ENCODE peak calls at places on chromosome 3, in six cellular contexts. D is CD4-positive, CD25-positive, alpha-beta regulatory T cell; T is SJSA1; A is stomach; M is body of pancreas; U is PC-3. P is an unnamed sample. For H3K4me1, the result is how much of the 10 kb centered on the place peaks cover.

GRCh38 chr3:125150525-125151436 is 61.8 kb downstream of the SLC12A8 start:
- DNase-seq in D (no peak), T (no peak), A (peak), M (peak), U (peak), P (no peak)

GRCh38 chr3:112874725-112875124 is 28.1 kb upstream of the CD200R1L start:
- DNase-seq in D (no peak), T (no peak), A (no peak), M (no peak), U (no peak), P (no peak)

GRCh38 chr3:66367979-66368378 is 132.8 kb downstream of the LRIG1 start:
- DNase-seq in D (no peak), T (no peak), A (no peak), M (no peak), U (no peak), P (no peak)

GRCh38 chr3:186117521-186118111 is 8.7 kb upstream of the ETV5 start:
- DNase-seq in D (no peak), T (no peak), A (no peak), M (no peak), U (no peak), P (no peak)

GRCh38 chr3:14549256-14549931 is 9.3 kb upstream of the GRIP2 start:
- DNase-seq in D (no peak), T (no peak), A (no peak), M (no peak), U (peak), P (peak)

GRCh38 chr3:134460965-134461364 is 24.8 kb downstream of the ANAPC13 start:
- DNase-seq in D (no peak), T (no peak), A (no peak), M (no peak), U (peak), P (peak)

GRCh38 chr3:22147161-22147560 is 396.2 kb upstream of the ZNF385D start:
- DNase-seq in D (no peak), T (no peak), A (no peak), M (no peak), U (no peak), P (no peak)

GRCh38 chr3:104632947-104633346 is 733.8 kb upstream of the ALCAM start:
- DNase-seq in D (no peak), T (no peak), A (no peak), M (no peak), U (peak), P (no peak)

GRCh38 chr3:42712344-42712648 is 9.7 kb upstream of the HHATL start:
- DNase-seq in D (no peak), T (no peak), A (no peak), M (no peak), U (no peak), P (no peak)

GRCh38 chr3:23671901-23672589 is 133.7 kb upstream of the UBE2E1 start:
- DNase-seq in D (no peak), T (no peak), A (peak), M (no peak), U (peak), P (no peak)

GRCh38 chr3:177055557-177056290 is 141.6 kb downstream of the TBL1XR1 start:
- DNase-seq in D (no peak), T (no peak), A (no peak), M (no peak), U (no peak), P (peak)

GRCh38 chr3:159263750-159264561 is 462.1 kb downstream of the MFSD1 start:
- DNase-seq in D (no peak), T (no peak), A (no peak), M (peak), U (peak), P (no peak)

GRCh38 chr3:118736107-118736506 is 298.5 kb downstream of the IGSF11 start:
- DNase-seq in D (no peak), T (no peak), A (no peak), M (no peak), U (no peak), P (no peak)

GRCh38 chr3:36969085-36969484 is 23.8 kb downstream of the EPM2AIP1 start:
- DNase-seq in D (no peak), T (no peak), A (no peak), M (no peak), U (no peak), P (peak)
- H3K4me1 ChIP-seq in D (under half), T (under half), A (under half), M (under half), U (under half), P (under half)

GRCh38 chr3:45896069-45896468 is 9.7 kb downstream of the CCR9 start:
- DNase-seq in D (no peak), T (no peak), A (no peak), M (no peak), U (no peak), P (no peak)
- H3K4me1 ChIP-seq in D (under half), T (under half), A (under half), M (under half), U (under half), P (under half)

DNA sequence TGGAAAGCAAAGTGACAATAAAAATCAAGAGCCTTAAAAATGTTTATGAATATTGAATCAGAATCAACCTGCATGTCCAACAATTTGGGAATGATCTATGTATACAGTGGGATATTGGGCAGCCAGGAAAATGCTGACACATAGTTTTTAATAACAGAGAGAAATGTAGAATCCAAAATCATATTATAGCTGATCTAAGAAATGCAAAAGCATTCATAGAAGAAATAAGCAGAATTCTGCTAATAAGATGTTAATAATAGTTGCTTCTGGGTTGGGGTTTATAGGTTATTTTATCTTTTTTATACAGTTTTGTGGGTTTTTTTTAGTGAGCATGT is 15.1 kb downstream of the KIF9 start:
- DNase-seq in D (no peak), T (no peak), A (no peak), M (no peak), U (no peak), P (no peak)
- H3K4me1 ChIP-seq in D (under half), T (under half), A (under half), M (under half), U (under half), P (under half)

GRCh38 chr3:174202146-174202545 is 657.0 kb upstream of the NAALADL2 start:
- DNase-seq in D (no peak), T (no peak), A (no peak), M (no peak), U (no peak), P (no peak)
- H3K4me1 ChIP-seq in D (under half), T (under half), A (under half), M (under half), U (under half), P (under half)

GRCh38 chr3:40382617-40382979 is 4.4 kb upstream of the ENTPD3 start:
- DNase-seq in D (no peak), T (no peak), A (no peak), M (no peak), U (peak), P (no peak)

GRCh38 chr3:40379674-40380306 is 7.2 kb upstream of the ENTPD3 start:
- DNase-seq in D (no peak), T (no peak), A (no peak), M (no peak), U (no peak), P (no peak)

GRCh38 chr3:40381904-40382616 is 4.9 kb upstream of the ENTPD3 start:
- DNase-seq in D (no peak), T (no peak), A (no peak), M (no peak), U (no peak), P (no peak)

GRCh38 chr3:40377822-40378221 is 9.2 kb upstream of the ENTPD3 start:
- DNase-seq in D (no peak), T (no peak), A (no peak), M (no peak), U (no peak), P (no peak)
- H3K4me1 ChIP-seq in D (under half), T (under half), A (under half), M (under half), U (under half), P (under half)

GRCh38 chr3:19347701-19348100 is 199.4 kb downstream of the KCNH8 start:
- DNase-seq in D (no peak), T (no peak), A (no peak), M (no peak), U (no peak), P (no peak)
- H3K4me1 ChIP-seq in D (under half), T (under half), A (under half), M (under half), U (under half), P (under half)

DNA sequence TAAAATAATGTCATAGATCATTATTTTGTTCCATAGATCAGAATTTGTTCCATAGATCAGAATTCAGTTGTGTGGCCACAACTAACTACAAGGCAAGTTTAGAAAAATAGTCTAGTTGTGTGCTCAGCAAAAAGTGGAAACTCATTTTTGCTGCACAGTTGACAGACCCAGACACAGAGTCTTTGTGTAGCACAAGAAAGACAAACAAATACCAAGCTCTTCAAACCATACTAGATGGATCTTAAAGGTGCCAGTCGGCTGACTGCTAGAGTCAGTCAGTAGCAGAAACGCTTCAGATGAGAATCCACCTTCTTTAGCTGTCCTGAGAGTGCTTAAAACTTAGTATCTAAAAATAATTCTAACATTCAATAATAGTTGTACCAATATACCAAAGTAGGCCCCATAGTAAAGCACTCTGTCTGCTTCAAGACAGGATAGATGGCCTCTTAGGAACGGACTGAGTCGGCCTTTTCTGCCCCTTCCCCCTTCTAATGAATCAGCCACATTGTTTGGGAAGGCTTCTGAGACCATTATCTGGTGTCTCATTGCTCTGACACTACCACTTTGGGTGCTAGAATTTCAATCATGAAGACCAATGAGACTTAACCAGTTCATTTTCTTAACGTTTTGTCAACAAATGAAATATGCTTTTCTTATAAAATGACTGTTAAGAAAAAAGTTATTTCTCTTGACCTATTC is 27.7 kb upstream of the SLC4A7 start:
- DNase-seq in D (no peak), T (no peak), A (no peak), M (no peak), U (no peak), P (no peak)
- H3K4me1 ChIP-seq in D (under half), T (under half), A (under half), M (under half), U (under half), P (under half)

GRCh38 chr3:31978553-31978952 is 2.5 kb downstream of the OSBPL10 start:
- DNase-seq in D (no peak), T (no peak), A (no peak), M (no peak), U (peak), P (no peak)
- H3K4me1 ChIP-seq in D (under half), T (under half), A (under half), M (under half), U (under half), P (under half)

GRCh38 chr3:170360476-170360875 is 3.0 kb downstream of the SKIL start:
- DNase-seq in D (no peak), T (no peak), A (no peak), M (no peak), U (no peak), P (no peak)

GRCh38 chr3:170357176-170357919 is at the start of gene SKIL:
- DNase-seq in D (peak), T (peak), A (peak), M (peak), U (peak), P (peak)

GRCh38 chr3:170357920-170358854 is 672 bp downstream of the SKIL start:
- DNase-seq in D (peak), T (peak), A (peak), M (peak), U (peak), P (peak)

GRCh38 chr3:170360916-170361315 is 3.4 kb downstream of the SKIL start:
- DNase-seq in D (no peak), T (no peak), A (no peak), M (no peak), U (no peak), P (no peak)

DNA sequence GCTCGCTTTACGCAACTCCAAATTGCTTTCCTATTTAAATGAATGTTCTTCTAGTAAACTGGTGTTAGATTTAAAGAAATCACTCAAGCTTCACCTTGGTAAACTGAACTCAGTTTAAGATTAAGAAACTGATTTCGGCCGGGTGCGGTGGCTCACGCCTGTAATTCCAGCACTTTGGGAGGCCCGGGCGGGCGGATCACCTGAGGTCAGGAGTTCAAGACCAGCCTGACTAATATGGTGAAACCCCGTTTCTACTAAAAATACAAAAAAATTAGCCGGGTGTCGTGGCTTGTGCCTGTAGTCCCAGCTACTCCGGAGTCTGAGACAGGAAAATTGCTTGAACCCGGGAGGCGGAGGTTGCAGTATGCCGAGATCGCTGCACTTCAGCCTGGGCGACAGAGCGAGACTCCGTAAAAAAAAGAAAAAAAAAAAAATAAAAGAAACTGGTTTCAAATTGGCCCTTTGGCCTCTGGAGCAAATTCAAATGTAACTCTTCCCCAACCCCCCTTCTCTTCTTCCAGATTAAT is 1.7 kb downstream of the SKIL start:
- DNase-seq in D (no peak), T (no peak), A (no peak), M (no peak), U (no peak), P (no peak)
- H3K4me1 ChIP-seq in D (under half), T (under half), A (under half), M (half or more), U (under half), P (under half)

P was measured in osteoblast.